ENCODE peak calls at places on chromosomes 3 and 15, in four cellular contexts. J is Right ventricle myocardium inferior, A is brain pericyte, T is erythroblast. F is an unnamed sample.

GRCh38 chr3:99842826-99843589 is 25.3 kb downstream of the CMSS1 start:
- DNase-seq in J (no peak), A (peak), T (peak), F (peak)

GRCh38 chr15:66151809-66152208 is 101.7 kb downstream of the MEGF11 start:
- DNase-seq in J (no peak), A (no peak), T (no peak), F (no peak)

GRCh38 chr15:58179741-58180381 is 41.7 kb downstream of the AQP9 start:
- DNase-seq in J (no peak), A (no peak), T (no peak), F (no peak)

GRCh38 chr3:186042036-186042435 is 66.9 kb downstream of the ETV5 start:
- DNase-seq in J (no peak), A (no peak), T (no peak), F (no peak)

GRCh38 chr3:105938101-105938500 is 69.3 kb upstream of the CBLB start:
- DNase-seq in J (no peak), A (no peak), T (no peak), F (no peak)

GRCh38 chr3:4358273-4358672 is 55.1 kb downstream of the SETMAR start:
- DNase-seq in J (no peak), A (no peak), T (no peak), F (no peak)

GRCh38 chr15:63805993-63806980 is 27.5 kb downstream of the HERC1 start:
- DNase-seq in J (no peak), A (no peak), T (peak), F (no peak)

GRCh38 chr3:41126475-41126874 is 72.8 kb upstream of the CTNNB1 start:
- DNase-seq in J (no peak), A (no peak), T (no peak), F (no peak)

GRCh38 chr3:34012102-34012461 is 213.7 kb downstream of the PDCD6IP start:
- DNase-seq in J (no peak), A (peak), T (no peak), F (peak)

GRCh38 chr3:114274929-114275328 is 18.9 kb upstream of the TIGIT start:
- DNase-seq in J (no peak), A (no peak), T (peak), F (no peak)

GRCh38 chr15:70528816-70529215 is 234.5 kb downstream of the UACA start:
- DNase-seq in J (no peak), A (no peak), T (no peak), F (no peak)

GRCh38 chr3:126683506-126683905 is 20.5 kb upstream of the CHCHD6 start:
- DNase-seq in J (no peak), A (no peak), T (no peak), F (no peak)

F was measured in smooth muscle cell of the brain vasculature.